ENCODE peak calls at places on chromosomes 16 and 17, in five cellular contexts. D, H, Q, F and U are unnamed samples.

GRCh38 chr17:66492080-66492479 is 189.7 kb downstream of the PRKCA start:
- DNase-seq in D (no peak), H (no peak), Q (no peak), F (no peak), U (no peak)

GRCh38 chr17:39943702-39944392 is 16.3 kb downstream of the LRRC3C start:
- DNase-seq in D (no peak), H (no peak), Q (no peak), F (no peak), U (no peak)

GRCh38 chr17:34133350-34133749 is 121.7 kb upstream of the CCL2 start:
- DNase-seq in D (no peak), H (peak; percentile 52), Q (no peak), F (no peak), U (no peak)

GRCh38 chr17:48500435-48501426 is 30.1 kb downstream of the HOXB1 start:
- DNase-seq in D (no peak), H (no peak), Q (no peak), F (peak; percentile 64), U (no peak)

GRCh38 chr17:49787932-49788442 is 494 bp upstream of the KAT7 start:
- DNase-seq in D (no peak), H (peak; percentile 31), Q (no peak), F (no peak), U (peak; percentile 30)

GRCh38 chr17:58330997-58331814 is 2.6 kb upstream of the TSPOAP1 start:
- DNase-seq in D (no peak), H (no peak), Q (no peak), F (no peak), U (no peak)

GRCh38 chr17:48429638-48430586 is at the start of gene SKAP1:
- DNase-seq in D (no peak), H (no peak), Q (no peak), F (no peak), U (no peak)

GRCh38 chr17:44345497-44346026 is 460 bp downstream of the GRN start:
- DNase-seq in D (no peak), H (peak; percentile 67), Q (peak; percentile 70), F (peak; percentile 59), U (no peak)

GRCh38 chr16:70612931-70613330 is 33.4 kb upstream of the IL34 start:
- DNase-seq in D (no peak), H (no peak), Q (no peak), F (no peak), U (no peak)

GRCh38 chr16:19071811-19072777 is 4.7 kb downstream of the COQ7 start:
- DNase-seq in D (no peak), H (peak; percentile 44), Q (peak; percentile 70), F (peak; percentile 56), U (peak; percentile 41)

GRCh38 chr16:19463468-19464315 is 46.0 kb downstream of the TMC5 start:
- DNase-seq in D (no peak), H (no peak), Q (no peak), F (no peak), U (no peak)

GRCh38 chr17:71329310-71330098 is 791.3 kb upstream of the SOX9 start:
- DNase-seq in D (no peak), H (no peak), Q (no peak), F (no peak), U (no peak)

GRCh38 chr17:65696739-65697394 is 135.4 kb upstream of the AXIN2 start:
- DNase-seq in D (no peak), H (no peak), Q (peak; percentile 59), F (peak; percentile 65), U (no peak)

DNA sequence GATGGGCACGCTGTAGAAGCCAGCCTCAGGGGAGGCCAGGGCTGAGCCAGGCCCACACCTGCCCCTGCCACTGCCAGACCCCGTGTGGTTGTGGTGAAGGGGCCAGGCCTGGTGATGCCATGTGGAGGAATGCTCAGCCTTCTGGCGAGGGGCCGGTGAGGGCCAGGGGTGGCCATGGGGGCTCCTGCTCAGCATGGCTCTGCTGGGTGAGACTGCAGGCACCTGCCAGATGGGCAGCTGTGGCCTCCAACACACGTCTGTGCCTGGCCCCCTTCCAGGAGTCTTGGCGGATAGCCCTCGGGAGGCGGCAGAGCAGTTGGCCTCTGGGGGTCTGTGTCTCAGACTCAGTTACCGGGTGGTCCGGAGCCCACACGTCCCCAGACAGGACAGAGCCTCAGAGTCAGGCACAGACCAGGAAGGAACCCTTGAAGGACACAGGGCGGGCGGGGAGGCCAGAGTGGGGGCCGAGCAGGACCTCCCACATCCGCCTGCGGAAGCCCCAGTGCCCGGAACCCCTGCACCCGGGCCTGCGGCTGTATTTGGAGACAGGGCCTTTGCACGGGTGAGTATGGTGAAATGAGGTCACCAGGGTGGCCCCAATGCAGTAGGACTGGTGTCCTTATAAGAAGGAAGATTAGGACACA is 22.5 kb upstream of the CHMP6 start:
- DNase-seq in D (no peak), H (no peak), Q (no peak), F (no peak), U (no peak)
- TF ChIP-seq POLR2A in D (no peak), H (no peak), Q (no peak), F (no peak), U (no peak)

GRCh38 chr16:57497121-57497520 is 10.8 kb upstream of the DOK4 start:
- DNase-seq in D (no peak), H (no peak), Q (no peak), F (no peak), U (no peak)
- H3K4me1 ChIP-seq in D (no peaks in the 10 kb centered on the region), H (no peaks in the 10 kb centered on the region), Q (no peaks in the 10 kb centered on the region), F (no peaks in the 10 kb centered on the region), U (no peaks in the 10 kb centered on the region)

GRCh38 chr16:89085755-89086154 is 7.9 kb upstream of the ACSF3 start:
- DNase-seq in D (no peak), H (no peak), Q (no peak), F (no peak), U (no peak)
- TF ChIP-seq POLR2A in D (no peak), H (no peak), Q (no peak), F (no peak), U (no peak)

DNA sequence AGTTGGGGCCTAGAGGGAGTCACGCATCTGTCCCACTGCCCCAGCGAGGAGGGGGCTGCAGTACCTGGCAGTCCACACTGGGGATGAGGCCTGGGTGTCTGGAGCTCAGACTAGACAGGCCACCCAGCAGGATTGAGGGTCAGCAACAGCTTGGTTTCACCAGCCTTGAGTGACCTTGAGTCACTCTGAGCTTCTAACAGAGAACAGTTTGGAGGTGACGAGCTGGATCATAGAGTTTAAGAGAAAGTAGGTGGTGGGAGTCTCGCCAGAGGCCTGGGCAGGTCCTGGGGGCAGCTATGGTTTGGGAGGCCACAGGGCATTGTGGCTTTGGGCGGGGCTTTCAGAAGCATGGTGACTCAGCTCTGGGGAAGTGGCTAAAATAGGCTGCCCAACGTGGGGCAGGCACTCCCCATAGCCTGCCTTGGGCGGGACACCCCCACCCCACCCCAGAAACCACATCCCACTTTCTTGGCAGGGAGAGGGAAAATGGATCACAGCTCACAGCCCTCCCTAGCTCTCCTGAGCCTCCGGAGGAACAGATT is 20.5 kb downstream of the CDC42EP4 start:
- DNase-seq in D (no peak), H (peak; percentile 70), Q (peak; percentile 18), F (peak; percentile 86), U (peak; percentile 81)
- H3K4me1 ChIP-seq in D (peaks cover 89% of the 10 kb centered on the region), H (peaks cover 94% of the 10 kb centered on the region), Q (peaks cover 25% of the 10 kb centered on the region), F (peaks cover 46% of the 10 kb centered on the region), U (peaks cover 65% of the 10 kb centered on the region)